ENCODE peak calls at places on chromosomes 13 and 19, in nine cellular contexts. X is HCT116, R is SK-N-SH, P is HepG2, O is Panc1, M is A549, N is HL-60, H is K562, Z is GM12878. J is an unnamed sample.

GRCh38 chr13:106986033-106986484 is 418.1 kb upstream of the ARGLU1 start:
- DNase-seq in P (no peak), O (no peak), Z (no peak), N (no peak), R (no peak), X (no peak), H (no peak), M (no peak), J (peak)

GRCh38 chr19:29418106-29418684 is 107.6 kb upstream of the VSTM2B start:
- DNase-seq in M (no peak), N (no peak), R (no peak), X (no peak), O (no peak), P (no peak), H (no peak), Z (no peak), J (no peak)

GRCh38 chr19:13396256-13397080 is 109.8 kb downstream of the CACNA1A start:
- DNase-seq in P (peak), X (peak), Z (no peak), N (no peak), M (peak), R (no peak), H (peak), O (no peak), J (peak)

GRCh38 chr19:53906211-53907192 is 2.6 kb upstream of the CACNG7 start:
- DNase-seq in Z (no peak), R (peak), M (peak), H (peak), P (no peak), O (no peak), N (no peak), X (no peak), J (peak)

GRCh38 chr19:12843999-12844732 is 5.9 kb downstream of the MAST1 start:
- DNase-seq in X (no peak), Z (no peak), R (no peak), P (no peak), N (no peak), O (no peak), H (no peak), M (no peak), J (no peak)

GRCh38 chr13:111856571-111856970 is 210.4 kb upstream of the SOX1 start:
- DNase-seq in X (no peak), Z (no peak), N (no peak), M (no peak), P (no peak), O (no peak), R (no peak), H (no peak), J (no peak)

GRCh38 chr13:45092668-45093067 is 27.6 kb upstream of the GTF2F2 start:
- DNase-seq in P (no peak), N (no peak), Z (no peak), H (no peak), O (no peak), M (no peak), X (no peak), R (no peak), J (no peak)

GRCh38 chr19:16026756-16027155 is 49.5 kb upstream of the TPM4 start:
- DNase-seq in P (no peak), M (no peak), Z (no peak), O (no peak), N (no peak), H (no peak), R (peak), X (no peak), J (no peak)

GRCh38 chr13:46016216-46016615 is 36.3 kb downstream of the ZC3H13 start:
- DNase-seq in M (no peak), P (no peak), Z (no peak), N (no peak), R (no peak), H (no peak), O (no peak), X (no peak), J (no peak)

GRCh38 chr13:63327584-63327983 is 1911.9 kb upstream of the PCDH20 start:
- DNase-seq in P (no peak), H (no peak), O (no peak), R (no peak), N (no peak), X (no peak), Z (no peak), M (no peak), J (no peak)

GRCh38 chr13:29369060-29369743 is 226.3 kb downstream of the SLC7A1 start:
- DNase-seq in R (peak), N (peak), M (no peak), Z (peak), X (peak), P (peak), H (no peak), O (no peak), J (peak)

GRCh38 chr19:5250127-5250659 is 90.4 kb downstream of the PTPRS start:
- DNase-seq in M (no peak), H (no peak), N (no peak), O (no peak), P (no peak), R (no peak), Z (no peak), X (no peak), J (no peak)

GRCh38 chr19:49746206-49746958 is 16.7 kb downstream of the TSKS start:
- DNase-seq in H (peak), X (peak), P (peak), N (no peak), O (no peak), M (peak), R (peak), Z (no peak), J (peak)

GRCh38 chr13:80718970-80719369 is 378.0 kb upstream of the SPRY2 start:
- DNase-seq in M (no peak), R (no peak), H (no peak), P (no peak), O (no peak), N (no peak), X (no peak), Z (no peak), J (no peak)

GRCh38 chr19:38444026-38444425 is 10.5 kb downstream of the RYR1 start:
- DNase-seq in Z (no peak), O (no peak), H (no peak), P (no peak), X (no peak), R (no peak), N (no peak), M (no peak), J (no peak)

GRCh38 chr13:98918771-98919170 is 59.1 kb downstream of the DOCK9 start:
- DNase-seq in R (no peak), P (no peak), H (no peak), N (no peak), Z (no peak), O (no peak), M (no peak), X (no peak), J (no peak)

GRCh38 chr13:51500687-51501086 is 47.9 kb upstream of the INTS6 start:
- DNase-seq in M (no peak), H (no peak), X (no peak), P (no peak), R (no peak), N (no peak), Z (no peak), O (no peak), J (no peak)

GRCh38 chr13:73618275-73618865 is 515.8 kb downstream of the KLF12 start:
- DNase-seq in P (peak), R (no peak), X (no peak), H (no peak), O (no peak), Z (no peak), N (no peak), M (peak), J (peak)

GRCh38 chr19:3071764-3072163 is 9.5 kb upstream of the TLE5 start:
- DNase-seq in P (no peak), M (no peak), N (no peak), X (no peak), Z (no peak), H (no peak), O (no peak), R (no peak), J (no peak)
- TF ChIP-seq REST in P (no peak), M (no peak), N (no peak), X (no peak), Z (no peak), H (no peak), O (no peak), R (no peak), J (no peak)

GRCh38 chr19:7866399-7867091 is 7.6 kb downstream of the PRR36 start:
- DNase-seq in N (no peak), X (no peak), H (no peak), O (no peak), P (peak), R (no peak), Z (no peak), M (no peak), J (no peak)
- TF ChIP-seq REST in N (no peak), X (no peak), H (no peak), O (no peak), P (no peak), R (no peak), Z (no peak), M (no peak), J (no peak)

DNA sequence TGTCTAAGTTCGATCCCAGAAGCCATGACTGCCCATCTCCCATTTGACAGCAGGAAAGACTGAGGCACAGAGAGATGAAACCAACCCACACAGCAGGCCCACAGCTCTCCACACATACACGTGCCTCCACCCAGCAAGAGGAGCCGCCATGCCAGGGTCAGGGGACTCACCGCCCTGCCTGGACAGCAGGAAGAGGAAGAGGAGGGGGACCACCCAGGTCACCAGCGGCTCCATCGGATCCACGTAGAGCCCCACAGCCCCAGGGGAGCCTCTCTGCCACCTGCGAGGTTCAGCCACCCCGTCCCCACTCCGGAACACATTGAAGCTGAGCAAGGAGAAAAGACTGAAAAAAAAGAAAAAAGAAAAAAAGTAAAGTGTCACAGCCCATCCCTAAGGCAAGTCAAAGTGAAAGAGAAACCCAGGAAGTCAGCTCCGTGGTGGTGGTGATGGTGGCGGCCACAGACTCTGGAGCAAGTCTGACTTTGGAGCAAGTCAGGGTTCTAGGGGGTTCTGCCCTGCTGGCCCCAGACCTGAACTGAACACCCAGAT is at the start of gene IL12RB1:
- DNase-seq in O (no peak), Z (peak), R (no peak), P (no peak), H (no peak), X (no peak), N (no peak), M (no peak), J (no peak)
- TF ChIP-seq REST in O (no peak), Z (no peak), R (no peak), P (no peak), H (no peak), X (no peak), N (no peak), M (no peak), J (no peak)

DNA sequence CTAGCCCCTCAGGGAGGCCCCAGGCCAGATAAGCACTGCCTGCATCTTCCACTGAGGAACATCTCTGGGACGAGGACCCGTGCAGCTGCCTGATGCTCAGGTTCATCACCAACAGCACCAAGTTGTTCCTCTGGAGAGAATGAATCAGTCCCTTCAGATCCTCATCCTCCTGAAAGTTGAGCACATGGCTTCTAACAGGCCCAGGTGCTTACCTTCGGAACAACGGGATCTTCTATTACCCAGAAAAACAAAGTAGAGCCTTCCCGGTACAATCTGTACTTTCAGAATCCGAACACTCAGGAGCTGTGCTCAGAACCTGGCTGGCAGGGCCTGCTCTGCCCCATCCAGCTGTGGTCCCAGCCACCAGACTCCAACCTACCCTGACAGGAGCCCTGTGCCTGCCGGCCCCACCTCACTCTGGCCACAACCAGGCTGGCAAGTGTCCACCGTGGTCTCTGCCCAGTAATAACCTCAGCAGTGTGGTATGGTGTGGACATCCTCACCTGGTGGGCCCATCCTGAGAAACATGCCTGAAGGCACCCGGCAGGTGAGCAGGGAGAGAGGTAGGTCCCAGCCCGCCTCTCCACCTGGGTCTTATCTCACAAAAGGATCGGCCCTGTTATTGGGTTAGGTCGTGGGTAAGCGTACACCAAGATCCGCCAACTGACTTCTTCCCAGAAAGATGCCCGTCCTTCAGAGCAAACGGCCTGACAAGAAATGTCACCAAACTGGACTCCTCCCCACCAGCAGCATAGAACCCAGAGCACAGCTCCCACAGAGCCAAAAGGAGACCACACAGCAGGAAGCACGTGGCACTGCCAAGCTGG is 34.1 kb downstream of the ELL start:
- DNase-seq in H (no peak), X (no peak), N (no peak), R (no peak), M (no peak), O (no peak), P (no peak), Z (no peak), J (no peak)
- TF ChIP-seq REST in H (no peak), X (no peak), N (no peak), R (no peak), M (no peak), O (no peak), P (no peak), Z (no peak), J (no peak)

GRCh38 chr19:17487240-17488121 is 17.2 kb downstream of the SLC27A1 start:
- DNase-seq in X (no peak), M (no peak), N (no peak), O (no peak), H (peak), P (no peak), R (peak), Z (no peak), J (peak)

GRCh38 chr19:17489392-17490030 is 19.2 kb downstream of the SLC27A1 start:
- DNase-seq in Z (no peak), O (no peak), M (no peak), P (no peak), X (no peak), N (no peak), H (no peak), R (peak), J (peak)

GRCh38 chr19:17486545-17486944 is 16.2 kb downstream of the SLC27A1 start:
- DNase-seq in M (no peak), O (no peak), X (no peak), Z (no peak), P (no peak), R (no peak), H (no peak), N (no peak), J (no peak)

GRCh38 chr19:17490411-17490810 is 20.1 kb downstream of the SLC27A1 start:
- DNase-seq in X (no peak), R (no peak), M (no peak), Z (no peak), N (no peak), O (no peak), H (no peak), P (no peak), J (no peak)

DNA sequence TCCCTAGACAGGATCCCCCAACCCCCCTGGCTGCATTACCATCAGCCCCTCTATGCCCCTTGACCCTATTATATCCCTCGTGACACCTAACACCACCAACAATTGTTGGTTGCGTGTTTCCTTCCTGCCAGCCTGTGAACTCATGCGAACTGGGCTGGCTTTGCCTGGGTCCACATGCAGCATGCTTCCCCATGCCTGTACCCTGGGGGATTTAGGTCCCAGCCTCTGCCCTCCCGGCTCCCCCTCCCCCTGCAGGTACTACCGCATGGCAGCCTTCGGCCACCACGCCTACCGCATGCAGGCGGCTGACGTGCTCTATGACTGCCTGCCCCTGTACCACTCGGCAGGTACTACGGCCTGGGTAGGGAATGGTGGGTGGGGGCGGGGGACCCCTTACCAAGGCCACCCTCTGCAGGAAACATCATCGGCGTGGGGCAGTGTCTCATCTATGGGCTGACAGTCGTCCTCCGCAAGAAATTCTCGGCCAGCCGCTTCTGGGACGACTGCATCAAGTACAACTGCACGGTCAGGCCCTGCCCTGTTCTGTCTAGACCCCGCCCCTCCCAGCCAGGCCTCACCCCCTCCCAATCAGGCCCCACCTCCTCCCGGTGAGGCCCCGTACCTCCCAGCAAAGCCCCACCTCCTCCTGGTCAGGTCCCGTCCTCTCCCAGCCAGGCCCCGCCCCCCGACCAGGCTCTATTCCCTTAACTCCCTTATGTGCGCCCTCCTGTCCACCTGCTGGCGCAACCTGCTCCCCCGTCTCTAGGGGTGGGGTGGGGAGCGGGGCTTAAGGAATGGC is 18.5 kb downstream of the SLC27A1 start:
- DNase-seq in H (peak), M (no peak), O (no peak), R (peak), N (no peak), Z (no peak), P (peak), X (peak), J (peak)
- TF ChIP-seq REST in H (no peak), M (no peak), O (no peak), R (no peak), N (no peak), Z (no peak), P (no peak), X (no peak), J (no peak)

J was measured in GM23338.